ENCODE peak calls at places on chromosome 11, in ten cellular contexts. T is A549, J is spleen, R is left ventricle myocardium inferior, O is fibroblast of lung, U is kidney, F is K562, Q is IMR-90, N is thoracic aorta, Z is ovary. G is an unnamed sample. For H3K4me1, the result is how much of the 10 kb centered on the place peaks cover.

GRCh38 chr11:18012314-18012905 is 437 bp downstream of the SERGEF start:
- DNase-seq in J (no peak), U (no peak), F (peak), Q (peak), T (peak), O (peak), Z (no peak), R (peak), N (peak), G (peak)

GRCh38 chr11:121741954-121742361 is 289.2 kb upstream of the SORL1-AS1 start:
- DNase-seq in R (peak), J (no peak), N (peak), Q (peak), T (no peak), U (peak), F (no peak), Z (peak), O (peak), G (no peak)

GRCh38 chr11:2547806-2548205 is 103.0 kb downstream of the KCNQ1 start:
- DNase-seq in J (peak), T (no peak), Z (no peak), Q (no peak), F (no peak), R (peak), U (peak), N (no peak), O (no peak), G (no peak)

GRCh38 chr11:82216927-82217570 is 516.6 kb downstream of the FAM181B start:
- DNase-seq in J (no peak), R (no peak), T (no peak), F (no peak), N (no peak), O (no peak), U (no peak), Z (no peak), Q (no peak), G (no peak)

GRCh38 chr11:119169272-119169719 is 771 bp downstream of the NLRX1 start:
- DNase-seq in J (peak), F (no peak), O (peak), Q (no peak), U (no peak), T (peak), N (no peak), Z (no peak), R (peak), G (no peak)

GRCh38 chr11:30936476-30936875 is 350.3 kb upstream of the MPPED2 start:
- DNase-seq in F (no peak), U (no peak), O (peak), N (no peak), Z (no peak), J (no peak), T (no peak), Q (peak), R (no peak), G (no peak)

GRCh38 chr11:19093976-19094375 is 23.0 kb upstream of the ZDHHC13 start:
- DNase-seq in Q (no peak), F (no peak), O (peak), Z (no peak), T (no peak), N (no peak), J (no peak), U (no peak), R (no peak), G (no peak)

GRCh38 chr11:68260484-68260883 is 11.3 kb downstream of the C11orf24 start:
- DNase-seq in O (no peak), U (no peak), R (no peak), Q (no peak), F (no peak), J (no peak), Z (no peak), N (no peak), T (no peak), G (no peak)

GRCh38 chr11:65047581-65048422 is 6.8 kb downstream of the SAC3D1 start:
- DNase-seq in Q (no peak), O (peak), R (peak), T (no peak), J (peak), U (no peak), N (no peak), F (peak), Z (peak), G (peak)

GRCh38 chr11:125463590-125464265 is 32.3 kb downstream of the FEZ1 start:
- DNase-seq in F (no peak), U (no peak), T (no peak), Q (peak), Z (no peak), J (no peak), O (peak), R (no peak), N (no peak), G (no peak)

GRCh38 chr11:36257351-36257750 is 31.9 kb downstream of the COMMD9 start:
- DNase-seq in T (no peak), O (no peak), R (no peak), F (no peak), U (no peak), N (no peak), Z (no peak), Q (peak), J (no peak), G (no peak)

GRCh38 chr11:78815631-78816232 is 241.1 kb upstream of the NARS2 start:
- DNase-seq in U (no peak), F (no peak), O (no peak), Q (no peak), T (no peak), R (no peak), N (no peak), Z (no peak), J (no peak), G (no peak)

GRCh38 chr11:78811622-78812021 is 237.0 kb upstream of the NARS2 start:
- DNase-seq in J (no peak), O (no peak), F (no peak), Z (no peak), T (no peak), R (no peak), U (no peak), N (no peak), Q (peak), G (no peak)

GRCh38 chr11:78809931-78810481 is 235.3 kb upstream of the NARS2 start:
- DNase-seq in F (no peak), N (no peak), T (no peak), R (no peak), U (no peak), Z (peak), O (no peak), J (no peak), Q (peak), G (no peak)

GRCh38 chr11:78810489-78811090 is 235.9 kb upstream of the NARS2 start:
- DNase-seq in T (no peak), O (no peak), J (no peak), U (no peak), F (no peak), R (no peak), N (no peak), Z (no peak), Q (no peak), G (no peak)

DNA sequence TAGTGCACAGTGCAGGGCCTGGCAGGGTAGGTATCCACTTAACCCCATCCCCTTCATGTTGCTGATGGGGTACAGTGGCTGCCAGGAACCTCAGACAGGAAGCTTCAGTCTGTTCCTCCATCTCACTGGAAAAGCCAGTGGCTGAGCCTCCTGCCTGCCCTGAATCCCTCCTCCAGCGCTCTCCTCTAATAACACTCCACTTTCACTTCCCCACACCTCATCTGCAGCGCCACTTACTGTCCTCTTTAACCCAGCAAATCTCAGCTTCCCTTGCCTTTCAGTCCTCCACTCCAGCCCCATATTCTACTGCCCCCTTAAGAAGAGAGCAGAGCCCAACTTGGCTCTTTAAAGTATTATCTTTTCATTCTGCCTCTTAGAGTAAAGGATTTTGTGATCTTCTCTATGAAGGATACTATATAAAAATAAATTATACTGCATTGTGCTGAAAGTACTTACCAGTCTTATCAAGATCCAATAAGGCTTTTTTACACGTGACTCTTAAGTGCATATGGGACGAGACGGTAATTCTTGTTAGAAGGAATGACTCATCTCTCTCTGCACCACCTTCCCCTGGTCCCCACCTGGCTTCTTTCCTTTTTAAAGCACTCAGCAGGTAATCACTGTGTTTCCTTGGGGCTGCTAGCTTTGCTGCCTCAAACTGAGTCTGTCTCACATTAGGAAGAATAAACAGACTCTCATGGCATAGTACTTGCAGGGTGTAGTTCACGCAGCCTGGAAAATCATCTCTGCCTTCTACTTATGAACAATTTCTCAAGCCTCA is 238.0 kb upstream of the NARS2 start:
- DNase-seq in Z (no peak), U (no peak), N (no peak), F (no peak), Q (peak), J (no peak), O (no peak), T (no peak), R (no peak), G (no peak)
- TF ChIP-seq CTCF in Z (no peak), U (no peak), N (no peak), F (no peak), Q (peak), J (no peak), O (peak), T (no peak), R (no peak), G (no peak)

GRCh38 chr11:57639321-57640067 is 10.2 kb downstream of the YPEL4 start:
- DNase-seq in O (peak), N (no peak), F (no peak), J (no peak), R (no peak), T (peak), Z (peak), U (no peak), Q (peak), G (no peak)

GRCh38 chr11:57641426-57641825 is 8.3 kb downstream of the YPEL4 start:
- DNase-seq in N (no peak), Q (peak), T (peak), R (no peak), O (peak), F (peak), Z (no peak), J (no peak), U (no peak), G (no peak)

GRCh38 chr11:57641011-57641410 is 8.7 kb downstream of the YPEL4 start:
- DNase-seq in R (no peak), Z (no peak), F (peak), N (no peak), Q (no peak), O (no peak), T (peak), U (no peak), J (no peak), G (no peak)

GRCh38 chr11:57638811-57639320 is 10.8 kb downstream of the YPEL4 start:
- DNase-seq in Z (peak), T (no peak), R (no peak), O (no peak), F (no peak), N (no peak), J (no peak), Q (no peak), U (no peak), G (no peak)

DNA sequence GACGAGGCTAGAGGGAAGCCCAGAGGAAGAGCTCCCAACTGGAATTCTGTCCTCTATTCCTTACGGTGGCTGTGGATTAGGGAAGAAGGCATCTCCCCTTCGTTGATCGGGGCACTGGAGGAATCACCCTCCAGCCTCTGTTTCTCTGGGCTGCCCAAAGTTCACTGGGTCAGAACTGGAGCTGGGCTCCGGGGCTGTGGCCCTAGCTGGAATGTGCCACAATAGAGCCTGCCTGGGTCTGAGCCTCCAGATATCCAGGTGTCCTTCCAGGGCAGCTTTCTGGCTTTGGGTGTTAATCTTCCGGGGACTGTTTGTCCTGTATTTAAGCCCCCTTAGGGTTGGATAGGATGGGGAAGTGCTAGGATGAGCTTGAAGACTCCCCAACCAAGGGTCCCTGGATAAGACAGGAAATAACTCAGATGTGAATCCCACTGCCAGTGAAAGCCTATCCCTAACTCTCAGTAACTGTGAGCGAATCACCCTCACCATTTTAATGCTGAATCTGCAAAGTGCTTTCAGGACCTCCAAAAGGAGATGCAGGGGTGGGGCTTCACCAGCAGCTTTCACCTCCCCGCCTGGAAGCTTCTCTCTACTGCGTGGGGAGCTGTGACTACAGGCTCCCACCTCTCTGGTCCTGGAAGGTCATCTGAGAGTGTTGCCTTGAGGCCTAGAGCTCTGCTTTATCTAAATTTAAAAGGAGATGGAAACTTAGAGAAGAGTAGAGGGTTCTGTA is 9.5 kb downstream of the YPEL4 start:
- DNase-seq in F (no peak), Z (no peak), J (no peak), R (no peak), O (no peak), T (no peak), N (no peak), U (no peak), Q (no peak), G (no peak)
- H3K4me1 ChIP-seq in F (under half), Z (under half), J (under half), R (half or more), O (under half), T (under half), N (under half), U (under half), Q (under half), G (under half)

GRCh38 chr11:74138572-74138971 is 32.2 kb downstream of the C2CD3 start:
- DNase-seq in J (no peak), O (peak), F (peak), Z (no peak), R (no peak), Q (peak), N (no peak), U (no peak), T (peak), G (no peak)
- H3K27ac ChIP-seq in J (no peak), O (no peak), F (peak), Z (no peak), R (peak), Q (peak), N (no peak), U (peak), T (peak), G (no peak)

GRCh38 chr11:5892908-5893307 is at the start of gene OR52E5:
- DNase-seq in N (no peak), J (no peak), T (no peak), O (no peak), F (no peak), Q (no peak), Z (no peak), U (no peak), R (no peak), G (no peak)

GRCh38 chr11:5887172-5887571 is 5.8 kb upstream of the OR52E5 start:
- DNase-seq in T (no peak), Q (no peak), J (no peak), U (no peak), F (no peak), O (no peak), N (no peak), Z (no peak), R (no peak), G (no peak)

DNA sequence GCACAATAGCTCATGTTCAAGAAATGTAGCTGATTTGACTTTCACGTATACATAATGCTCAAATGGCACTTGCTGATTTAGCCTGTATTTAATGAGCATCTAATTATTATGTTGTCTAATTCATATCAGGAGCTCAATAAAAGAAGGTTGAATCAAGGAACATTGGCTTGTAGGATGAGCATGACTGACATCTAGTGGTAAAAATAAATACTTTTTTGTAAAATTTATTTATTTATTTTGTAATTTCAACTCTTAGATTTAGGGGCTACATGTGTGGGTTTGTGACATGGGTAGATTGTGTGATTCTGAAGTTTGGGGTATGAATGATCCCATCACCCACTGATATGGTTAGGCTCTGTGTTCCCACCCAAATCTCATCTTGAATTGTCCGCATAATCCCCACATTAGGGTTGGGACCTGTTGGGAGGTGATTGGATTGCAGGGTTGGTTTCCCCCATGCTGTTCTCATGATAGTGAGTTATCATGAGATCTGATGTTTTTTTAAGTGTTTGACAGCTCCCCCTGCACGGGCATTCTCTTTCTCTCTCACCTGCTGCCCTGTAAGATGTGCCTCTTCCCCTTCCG is 1.7 kb upstream of the OR52E5 start:
- DNase-seq in F (peak), T (peak), N (no peak), Q (peak), U (no peak), Z (no peak), J (no peak), R (no peak), O (peak), G (no peak)
- TF ChIP-seq CTCF in F (no peak), T (peak), N (peak), Q (peak), U (no peak), Z (no peak), J (no peak), R (peak), O (peak), G (peak)

GRCh38 chr11:57321388-57321995 is 3.3 kb downstream of the TNKS1BP1 start:
- DNase-seq in R (no peak), U (no peak), N (no peak), Z (peak), F (peak), T (peak), Q (no peak), O (no peak), J (no peak), G (no peak)
- H3K4me1 ChIP-seq in R (half or more), U (under half), N (under half), Z (under half), F (half or more), T (half or more), Q (under half), O (under half), J (under half), G (under half)

DNA sequence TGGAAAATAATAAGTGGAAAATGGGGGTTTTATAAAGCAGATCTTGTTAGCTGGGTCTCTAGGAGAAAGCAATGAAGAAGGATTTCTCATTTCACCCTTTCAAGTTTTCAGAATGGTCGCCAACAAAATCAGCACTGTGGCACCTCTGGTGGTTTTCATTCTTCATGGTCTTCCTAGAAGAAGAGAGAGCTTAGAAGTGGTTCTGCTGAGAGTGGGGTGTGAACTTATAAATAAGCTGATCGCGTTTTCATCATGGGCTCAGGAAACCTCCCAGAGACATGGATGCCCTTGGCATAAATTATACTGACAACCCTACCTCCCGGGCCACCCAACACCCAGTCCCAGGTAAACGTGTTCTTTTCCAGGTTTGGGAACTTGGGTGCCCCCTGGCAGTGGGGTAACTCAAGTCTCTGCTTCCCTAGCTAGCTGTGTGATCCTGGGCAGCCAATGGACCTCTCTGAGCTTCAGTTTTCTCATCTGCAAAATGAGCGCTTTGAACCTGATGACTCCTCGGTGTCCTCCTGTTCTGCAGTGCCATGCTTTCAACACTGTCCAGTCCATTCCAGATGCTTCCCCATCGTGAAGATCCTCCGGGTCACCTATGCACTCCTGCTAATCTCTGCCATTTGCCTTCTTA is 72.6 kb upstream of the GRAMD1B start:
- DNase-seq in U (no peak), Z (no peak), Q (no peak), J (no peak), R (no peak), O (no peak), F (no peak), N (no peak), T (no peak), G (no peak)
- H3K27ac ChIP-seq in U (no peak), Z (no peak), Q (no peak), J (no peak), R (peak), O (no peak), F (no peak), N (no peak), T (no peak), G (no peak)

GRCh38 chr11:130145975-130146776 is 13.4 kb upstream of the ST14 start:
- DNase-seq in O (peak), R (peak), F (no peak), T (peak), J (no peak), Q (no peak), U (peak), N (no peak), Z (no peak), G (no peak)

GRCh38 chr11:130145328-130145812 is 14.2 kb upstream of the ST14 start:
- DNase-seq in U (no peak), Q (no peak), F (no peak), Z (no peak), R (no peak), T (no peak), O (no peak), N (no peak), J (no peak), G (no peak)

GRCh38 chr11:130148927-130149326 is 10.7 kb upstream of the ST14 start:
- DNase-seq in J (no peak), O (no peak), U (no peak), T (no peak), R (no peak), N (no peak), Z (no peak), F (no peak), Q (no peak), G (no peak)

GRCh38 chr11:130144721-130145327 is 14.8 kb upstream of the ST14 start:
- DNase-seq in Q (peak), O (no peak), N (no peak), Z (no peak), F (no peak), J (no peak), U (no peak), T (no peak), R (no peak), G (no peak)

GRCh38 chr11:130146797-130147196 is 12.8 kb upstream of the ST14 start:
- DNase-seq in U (no peak), J (no peak), Q (no peak), O (no peak), R (no peak), F (no peak), N (no peak), T (no peak), Z (no peak), G (no peak)
- TF ChIP-seq CTCF in U (no peak), J (no peak), Q (no peak), O (no peak), R (no peak), F (no peak), N (no peak), T (no peak), Z (no peak), G (no peak)

GRCh38 chr11:73978576-73979086 is 4.0 kb downstream of the UCP2 start:
- DNase-seq in T (no peak), U (no peak), N (no peak), Z (no peak), Q (peak), O (peak), J (peak), R (no peak), F (no peak), G (no peak)

GRCh38 chr11:73982990-73983763 is 534 bp upstream of the UCP2 start:
- DNase-seq in R (peak), Q (peak), F (peak), Z (peak), O (peak), J (peak), U (peak), T (peak), N (peak), G (peak)

GRCh38 chr11:73982595-73982989 is at the start of gene UCP2:
- DNase-seq in Z (peak), U (peak), R (peak), Q (peak), T (no peak), O (peak), F (peak), J (peak), N (peak), G (peak)

GRCh38 chr11:73980001-73980960 is 2.4 kb downstream of the UCP2 start:
- DNase-seq in T (no peak), Q (peak), Z (no peak), U (peak), N (no peak), F (peak), R (no peak), J (peak), O (no peak), G (peak)

GRCh38 chr11:73981051-73981805 is 1.4 kb downstream of the UCP2 start:
- DNase-seq in R (no peak), J (peak), N (no peak), O (no peak), T (no peak), Z (no peak), Q (no peak), F (no peak), U (peak), G (no peak)
- H3K4me1 ChIP-seq in R (under half), J (half or more), N (under half), O (under half), T (under half), Z (under half), Q (under half), F (half or more), U (under half), G (half or more)

GRCh38 chr11:114291847-114292680 is 4.1 kb upstream of the NNMT start:
- DNase-seq in U (no peak), J (no peak), O (peak), Z (no peak), F (no peak), T (peak), N (no peak), R (no peak), Q (peak), G (no peak)
- H3K27ac ChIP-seq in U (no peak), J (peak), O (peak), Z (no peak), F (no peak), T (peak), N (peak), R (peak), Q (peak), G (no peak)

G was measured in CD8-positive, alpha-beta T cell.